ENCODE peak calls at places on chromosomes 4 and X, in seven cellular contexts. One of them, this sample, is unnamed.

GRCh38 chr4:75658881-75659280 is 14.3 kb downstream of the G3BP2 start:
- DNase-seq in CD8-positive, alpha-beta T cell: no peak
- DNase-seq in H7: no peak
- DNase-seq in activated gamma-delta T cell treated with Interleukin-2 at 50 U/mL for 16 hours: no peak
- DNase-seq in endothelial cell of umbilical vein: peak
- DNase-seq in GM13977: no peak
- DNase-seq in occipital lobe: no peak
- DNase-seq in this sample: no peak

GRCh38 chr4:6721121-6721520 is 5.1 kb downstream of the BLOC1S4 start:
- DNase-seq in occipital lobe: no peak
- DNase-seq in GM13977: no peak
- DNase-seq in activated gamma-delta T cell treated with Interleukin-2 at 50 U/mL for 16 hours: no peak
- DNase-seq in CD8-positive, alpha-beta T cell: no peak
- DNase-seq in endothelial cell of umbilical vein: no peak
- DNase-seq in H7: peak
- DNase-seq in this sample: no peak

GRCh38 chrX:1418901-1419544 is 27.1 kb upstream of the SLC25A6 start:
- DNase-seq in activated gamma-delta T cell treated with Interleukin-2 at 50 U/mL for 16 hours: no peak
- DNase-seq in occipital lobe: no peak
- DNase-seq in CD8-positive, alpha-beta T cell: no peak
- DNase-seq in GM13977: no peak
- DNase-seq in endothelial cell of umbilical vein: no peak
- DNase-seq in H7: peak
- DNase-seq in this sample: no peak

GRCh38 chrX:113260474-113260873 is 419.8 kb upstream of the AMOT start:
- DNase-seq in GM13977: no peak
- DNase-seq in H7: peak
- DNase-seq in occipital lobe: no peak
- DNase-seq in endothelial cell of umbilical vein: peak
- DNase-seq in CD8-positive, alpha-beta T cell: no peak
- DNase-seq in activated gamma-delta T cell treated with Interleukin-2 at 50 U/mL for 16 hours: no peak
- DNase-seq in this sample: no peak

GRCh38 chrX:7132335-7133035 is 15.0 kb upstream of the STS start:
- DNase-seq in activated gamma-delta T cell treated with Interleukin-2 at 50 U/mL for 16 hours: peak
- DNase-seq in endothelial cell of umbilical vein: peak
- DNase-seq in GM13977: no peak
- DNase-seq in CD8-positive, alpha-beta T cell: no peak
- DNase-seq in H7: peak
- DNase-seq in occipital lobe: no peak
- DNase-seq in this sample: no peak

GRCh38 chr4:110982486-110982885 is 359.6 kb upstream of the PITX2 start:
- DNase-seq in GM13977: no peak
- DNase-seq in endothelial cell of umbilical vein: no peak
- DNase-seq in occipital lobe: no peak
- DNase-seq in CD8-positive, alpha-beta T cell: no peak
- DNase-seq in H7: no peak
- DNase-seq in activated gamma-delta T cell treated with Interleukin-2 at 50 U/mL for 16 hours: no peak
- DNase-seq in this sample: no peak

GRCh38 chr4:130568746-130569145 is 1472.8 kb downstream of the C4orf33 start:
- DNase-seq in GM13977: no peak
- DNase-seq in occipital lobe: no peak
- DNase-seq in CD8-positive, alpha-beta T cell: no peak
- DNase-seq in endothelial cell of umbilical vein: no peak
- DNase-seq in H7: no peak
- DNase-seq in activated gamma-delta T cell treated with Interleukin-2 at 50 U/mL for 16 hours: no peak
- DNase-seq in this sample: no peak

GRCh38 chrX:120768681-120769080 is 107.0 kb downstream of the CT47B1 start:
- DNase-seq in CD8-positive, alpha-beta T cell: no peak
- DNase-seq in activated gamma-delta T cell treated with Interleukin-2 at 50 U/mL for 16 hours: no peak
- DNase-seq in H7: no peak
- DNase-seq in endothelial cell of umbilical vein: peak
- DNase-seq in GM13977: no peak
- DNase-seq in occipital lobe: no peak
- DNase-seq in this sample: no peak

GRCh38 chrX:153590961-153591956 is 7.7 kb downstream of the CCNQ start:
- DNase-seq in H7: no peak
- DNase-seq in occipital lobe: no peak
- DNase-seq in activated gamma-delta T cell treated with Interleukin-2 at 50 U/mL for 16 hours: no peak
- DNase-seq in endothelial cell of umbilical vein: no peak
- DNase-seq in GM13977: no peak
- DNase-seq in CD8-positive, alpha-beta T cell: no peak
- DNase-seq in this sample: no peak